ENCODE peak calls at places on chromosomes 4 and X, in six cellular contexts. X is ELR; E is activated CD4-positive, alpha-beta T cell treated with anti-CD3 and anti-CD28 coated beads for 4 hours; Z is stimulated activated CD8-positive, alpha-beta memory T cell treated with anti-CD3 and anti-CD28 coated beads, Interleukin-15, amount 100 ng/mL, for 4 hours; H is left ventricle myocardium superior; F is BJ. R is an unnamed sample.
A peak's percentile ranks its signal among the peaks of the same experiment; 100 is the strongest.

GRCh38 chr4:158578476-158578875 is 56.8 kb downstream of the RXFP1 start:
- DNase-seq in X (peak; percentile 36), E (no peak), Z (no peak), H (no peak), F (no peak), R (no peak)

GRCh38 chr4:8908206-8908893 is 36.7 kb upstream of the HMX1 start:
- DNase-seq in X (no peak), E (no peak), Z (no peak), H (no peak), F (no peak), R (no peak)

GRCh38 chr4:7392438-7393374 is 42.0 kb downstream of the PSAPL1 start:
- DNase-seq in X (peak; percentile 61), E (no peak), Z (no peak), H (peak; percentile 46), F (no peak), R (no peak)

GRCh38 chr4:30718889-30719252 is 1.3 kb upstream of the PCDH7 start:
- DNase-seq in X (peak; percentile 52), E (no peak), Z (no peak), H (no peak), F (no peak), R (no peak)

GRCh38 chrX:103628386-103629290 is at the start of gene TCEAL1:
- DNase-seq in X (peak; percentile 54), E (no peak), Z (no peak), H (peak; percentile 78), F (no peak), R (no peak)

GRCh38 chr4:108849611-108850406 is 87.0 kb upstream of the ETNPPL start:
- DNase-seq in X (peak; percentile 74), E (no peak), Z (no peak), H (no peak), F (peak; percentile 64), R (no peak)

GRCh38 chrX:150513564-150513963 is 54.9 kb upstream of the MTM1 start:
- DNase-seq in X (no peak), E (no peak), Z (no peak), H (no peak), F (no peak), R (no peak)

GRCh38 chrX:12843668-12844279 is 23.1 kb upstream of the TLR7 start:
- DNase-seq in X (no peak), E (no peak), Z (no peak), H (no peak), F (no peak), R (no peak)

GRCh38 chr4:169164669-169165415 is 105.9 kb downstream of the SH3RF1 start:
- DNase-seq in X (peak; percentile 63), E (no peak), Z (no peak), H (no peak), F (peak; percentile 69), R (no peak)

GRCh38 chr4:101264993-101265815 is 82.1 kb downstream of the PPP3CA start:
- DNase-seq in X (peak; percentile 12), E (no peak), Z (no peak), H (no peak), F (no peak), R (no peak)

GRCh38 chr4:17494258-17494657 is 17.6 kb downstream of the QDPR start:
- DNase-seq in X (peak; percentile 89), E (peak; percentile 14), Z (no peak), H (no peak), F (peak; percentile 30), R (peak; percentile 31)

GRCh38 chr4:30600246-30600645 is 119.9 kb upstream of the PCDH7 start:
- DNase-seq in X (peak; percentile 83), E (no peak), Z (no peak), H (no peak), F (no peak), R (no peak)

GRCh38 chrX:43666301-43666912 is 10.3 kb downstream of the MAOA start:
- DNase-seq in X (no peak), E (no peak), Z (no peak), H (no peak), F (no peak), R (no peak)

GRCh38 chr4:39706334-39706733 is 8.4 kb downstream of the UBE2K start:
- DNase-seq in X (peak; percentile 88), E (no peak), Z (no peak), H (peak; percentile 39), F (peak; percentile 51), R (no peak)

GRCh38 chr4:3783691-3784306 is 17.6 kb downstream of the ADRA2C start:
- DNase-seq in X (no peak), E (no peak), Z (no peak), H (no peak), F (no peak), R (no peak)

GRCh38 chr4:156837625-156838345 is 133.8 kb downstream of the PDGFC start:
- DNase-seq in X (no peak), E (no peak), Z (no peak), H (no peak), F (no peak), R (no peak)

GRCh38 chr4:70437212-70437611 is 34.8 kb upstream of the MUC7 start:
- DNase-seq in X (peak; percentile 6), E (no peak), Z (no peak), H (no peak), F (no peak), R (no peak)

GRCh38 chr4:173835863-173836262 is 305.8 kb upstream of the HAND2 start:
- DNase-seq in X (peak; percentile 43), E (no peak), Z (no peak), H (peak; percentile 35), F (no peak), R (no peak)

GRCh38 chr4:106898621-106899230 is 137.4 kb downstream of the DKK2 start:
- DNase-seq in X (peak; percentile 71), E (no peak), Z (no peak), H (no peak), F (peak; percentile 4), R (no peak)

GRCh38 chr4:107349266-107349665 is 313.2 kb upstream of the DKK2 start:
- DNase-seq in X (peak; percentile 60), E (no peak), Z (no peak), H (no peak), F (peak; percentile 2), R (no peak)

GRCh38 chrX:46953597-46953996 is 41.4 kb downstream of the JADE3 start:
- DNase-seq in X (no peak), E (no peak), Z (no peak), H (no peak), F (no peak), R (no peak)

GRCh38 chr4:32117696-32118095 is 1397.5 kb downstream of the PCDH7 start:
- DNase-seq in X (no peak), E (no peak), Z (no peak), H (no peak), F (no peak), R (no peak)

GRCh38 chr4:98572697-98573096 is 85.7 kb downstream of the TSPAN5 start:
- DNase-seq in X (no peak), E (no peak), Z (no peak), H (no peak), F (peak; percentile 8), R (no peak)

GRCh38 chr4:186820371-186820990 is 96.8 kb upstream of the FAT1 start:
- DNase-seq in X (peak; percentile 24), E (no peak), Z (no peak), H (peak; percentile 72), F (no peak), R (no peak)

GRCh38 chr4:173182403-173182802 is 13.8 kb downstream of the GALNT7 start:
- DNase-seq in X (peak; percentile 92), E (no peak), Z (no peak), H (no peak), F (peak; percentile 56), R (no peak)

GRCh38 chr4:61924131-61924530 is 724.0 kb downstream of the ADGRL3 start:
- DNase-seq in X (no peak), E (no peak), Z (no peak), H (no peak), F (no peak), R (no peak)

GRCh38 chrX:130702867-130703707 is 199.9 kb downstream of the ENOX2 start:
- DNase-seq in X (peak; percentile 13), E (no peak), Z (no peak), H (no peak), F (no peak), R (no peak)

GRCh38 chr4:128517096-128517738 is 229.6 kb upstream of the PGRMC2 start:
- DNase-seq in X (peak; percentile 28), E (no peak), Z (no peak), H (no peak), F (no peak), R (no peak)

GRCh38 chrX:20320461-20321159 is 53.9 kb upstream of the RPS6KA3 start:
- DNase-seq in X (no peak), E (no peak), Z (no peak), H (no peak), F (no peak), R (no peak)

GRCh38 chr4:88452941-88453340 is 4.0 kb upstream of the HERC5 start:
- DNase-seq in X (no peak), E (no peak), Z (no peak), H (no peak), F (no peak), R (no peak)

GRCh38 chrX:41526925-41527324 is 79.8 kb downstream of the NYX start:
- DNase-seq in X (peak; percentile 86), E (no peak), Z (no peak), H (no peak), F (peak; percentile 9), R (no peak)

GRCh38 chrX:37603938-37604409 is 32.5 kb downstream of the LANCL3 start:
- DNase-seq in X (no peak), E (no peak), Z (no peak), H (peak; percentile 39), F (no peak), R (no peak)

GRCh38 chr4:92600638-92601037 is 296.9 kb downstream of the GRID2 start:
- DNase-seq in X (no peak), E (no peak), Z (no peak), H (no peak), F (no peak), R (no peak)

GRCh38 chrX:17737707-17738001 is 361 bp downstream of the SCML1 start:
- DNase-seq in X (no peak), E (peak; percentile 19), Z (peak; percentile 2), H (no peak), F (no peak), R (no peak)

GRCh38 chr4:15436515-15436914 is 8.7 kb downstream of the C1QTNF7 start:
- DNase-seq in X (no peak), E (no peak), Z (no peak), H (no peak), F (no peak), R (no peak)

GRCh38 chr4:48944659-48945290 is 38.2 kb upstream of the OCIAD2 start:
- DNase-seq in X (no peak), E (peak; percentile 40), Z (peak; percentile 14), H (no peak), F (no peak), R (peak; percentile 15)

GRCh38 chr4:150769845-150770244 is 187.9 kb downstream of the MAB21L2 start:
- DNase-seq in X (peak; percentile 54), E (no peak), Z (no peak), H (no peak), F (no peak), R (no peak)

GRCh38 chr4:81651500-81651899 is 179.8 kb upstream of the RASGEF1B start:
- DNase-seq in X (no peak), E (no peak), Z (no peak), H (no peak), F (no peak), R (no peak)

GRCh38 chr4:103060453-103061148 is 16.0 kb downstream of the SLC9B2 start:
- DNase-seq in X (no peak), E (no peak), Z (no peak), H (no peak), F (no peak), R (no peak)